ENCODE peak calls at places on chromosomes 16 and 17, in six cellular contexts. F, Z, J, H, O and K are unnamed samples.
A peak's percentile ranks its signal among the peaks of the same experiment; 100 is the strongest.

GRCh38 chr17:79916991-79917901 is 78.0 kb upstream of the CBX4 start:
- DNase-seq in O (no peak), J (no peak), Z (no peak), F (no peak), H (no peak), K (no peak)

GRCh38 chr17:75645501-75645888 is 12.3 kb downstream of the SMIM5 start:
- DNase-seq in F (peak; percentile 37), Z (no peak), J (no peak), O (no peak), H (no peak), K (peak; percentile 98)

GRCh38 chr17:36602924-36603384 is 1.6 kb downstream of the MRM1 start:
- DNase-seq in O (peak; percentile 69), Z (peak; percentile 73), F (peak; percentile 68), H (peak; percentile 46), J (peak; percentile 47), K (no peak)

GRCh38 chr17:40553694-40554534 is 11.4 kb downstream of the CCR7 start:
- DNase-seq in H (no peak), F (peak; percentile 89), Z (peak; percentile 40), J (peak; percentile 72), O (peak; percentile 43), K (no peak)

GRCh38 chr16:66800856-66801255 is 528 bp downstream of the TERB1 start:
- DNase-seq in O (no peak), J (no peak), F (no peak), Z (no peak), H (no peak), K (no peak)

GRCh38 chr17:5769936-5770335 is 185.6 kb upstream of the NLRP1 start:
- DNase-seq in O (no peak), Z (peak; percentile 7), H (no peak), J (no peak), F (no peak), K (no peak)

GRCh38 chr17:50909765-50910661 is 43.9 kb upstream of the TOB1 start:
- DNase-seq in F (no peak), O (no peak), H (peak; percentile 72), J (no peak), Z (no peak), K (no peak)

GRCh38 chr17:33858121-33858520 is 397.0 kb upstream of the CCL2 start:
- DNase-seq in F (no peak), Z (no peak), J (no peak), O (no peak), H (no peak), K (no peak)

GRCh38 chr16:89861648-89862047 is 11.7 kb upstream of the TCF25 start:
- DNase-seq in J (no peak), Z (no peak), O (no peak), H (no peak), F (no peak), K (no peak)

GRCh38 chr17:50205931-50206505 is 4.6 kb upstream of the COL1A1 start:
- DNase-seq in F (peak; percentile 60), H (no peak), O (no peak), Z (no peak), J (no peak), K (no peak)

GRCh38 chr16:86016201-86016965 is 117.4 kb downstream of the IRF8 start:
- DNase-seq in O (peak; percentile 70), Z (peak; percentile 73), F (peak; percentile 72), H (peak; percentile 16), J (peak; percentile 46), K (no peak)

GRCh38 chr17:72099919-72100318 is 20.9 kb upstream of the SOX9 start:
- DNase-seq in H (no peak), O (peak; percentile 90), Z (peak; percentile 33), J (no peak), F (no peak), K (no peak)

GRCh38 chr17:51000835-51001638 is 119.6 kb downstream of the SPAG9 start:
- DNase-seq in H (no peak), J (peak; percentile 47), F (no peak), Z (peak; percentile 87), O (peak; percentile 78), K (peak; percentile 40)

GRCh38 chr17:43719578-43719977 is 39.0 kb downstream of the SOST start:
- DNase-seq in O (no peak), Z (no peak), F (no peak), H (no peak), J (no peak), K (no peak)

GRCh38 chr16:67968440-67969285 is at the start of gene SLC12A4:
- DNase-seq in F (peak; percentile 94), H (peak; percentile 79), J (peak; percentile 91), Z (peak; percentile 72), O (peak; percentile 65), K (peak; percentile 63)
- TF ChIP-seq CTCF in F (no peak), H (no peak), J (no peak), Z (no peak), O (no peak), K (no peak)

GRCh38 chr16:1334739-1335138 is 1.3 kb downstream of the BAIAP3 start:
- DNase-seq in H (no peak), Z (no peak), F (no peak), J (no peak), O (no peak), K (no peak)
- H3K27me3 ChIP-seq in H (peaks cover 37% of the 10 kb centered on the region), Z (peaks cover 36% of the 10 kb centered on the region), F (peaks cover 33% of the 10 kb centered on the region), J (peaks cover 26% of the 10 kb centered on the region), O (peaks cover 55% of the 10 kb centered on the region), K (peaks cover 63% of the 10 kb centered on the region)

DNA sequence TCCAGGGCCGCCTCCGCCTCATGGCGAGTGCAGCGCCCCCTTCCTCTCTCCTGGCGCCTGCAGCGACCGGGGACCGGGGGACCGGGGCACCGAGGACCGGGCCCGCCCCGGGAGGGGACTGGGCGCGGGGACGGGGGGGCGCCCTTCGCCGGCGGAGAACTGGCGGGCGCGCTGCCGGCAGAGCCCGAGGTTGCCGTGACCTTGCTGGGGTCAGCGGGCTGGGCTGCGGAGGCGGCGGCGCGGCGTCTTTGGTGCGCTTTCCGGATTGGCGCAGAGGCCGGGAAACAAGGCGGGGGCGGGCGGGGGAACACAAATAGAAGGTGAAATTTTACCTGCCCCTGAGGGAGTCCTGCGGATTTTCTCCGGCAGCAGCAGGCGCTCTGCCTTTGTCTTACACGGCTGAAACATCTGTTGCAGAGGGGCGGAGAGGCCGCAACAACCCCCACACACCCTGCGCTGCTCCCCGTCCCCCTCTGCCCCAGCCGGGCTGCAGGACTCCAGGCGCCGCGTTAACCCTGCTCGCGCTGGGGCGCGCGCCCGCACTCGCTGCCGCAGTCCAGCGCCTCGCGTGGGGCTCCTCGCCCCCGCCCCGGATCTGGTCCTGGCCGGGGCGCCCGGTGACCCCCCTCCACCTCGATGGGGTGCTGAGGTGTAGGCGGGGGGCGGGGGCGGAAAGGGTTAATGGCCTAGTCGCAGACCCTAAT is 53.5 kb downstream of the SREBF1 start:
- DNase-seq in Z (peak; percentile 21), F (no peak), H (peak; percentile 36), O (no peak), J (peak; percentile 86), K (peak; percentile 45)
- H3K4me1 ChIP-seq in Z (peaks cover 19% of the 10 kb centered on the region), F (peaks cover 2% of the 10 kb centered on the region), H (peaks cover 30% of the 10 kb centered on the region), O (peaks cover 42% of the 10 kb centered on the region), J (peaks cover 67% of the 10 kb centered on the region), K (peaks cover 17% of the 10 kb centered on the region)

DNA sequence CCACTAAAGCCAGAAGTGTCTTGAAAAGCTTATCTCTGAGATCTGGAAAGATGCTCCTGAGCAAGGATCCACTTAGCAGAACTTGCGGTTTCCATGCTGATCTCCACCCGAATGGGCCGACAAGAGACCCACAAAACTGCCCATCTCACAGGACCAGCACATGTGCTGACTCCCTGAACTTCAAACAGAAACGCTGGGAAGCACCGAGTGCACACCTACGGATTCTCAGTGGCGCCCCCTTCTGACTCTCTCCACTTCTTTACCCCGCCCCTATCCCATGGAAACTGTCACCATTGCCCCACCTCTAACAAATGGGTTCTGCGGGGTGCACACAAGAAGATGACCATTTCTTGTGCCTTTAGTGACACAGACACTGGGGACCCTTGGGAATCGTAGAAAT is 21.4 kb downstream of the CDRT4 start:
- DNase-seq in Z (no peak), J (no peak), H (no peak), F (peak; percentile 37), O (no peak), K (no peak)
- TF ChIP-seq CTCF in Z (no peak), J (no peak), H (no peak), F (no peak), O (peak; percentile 2), K (peak; percentile 21)

DNA sequence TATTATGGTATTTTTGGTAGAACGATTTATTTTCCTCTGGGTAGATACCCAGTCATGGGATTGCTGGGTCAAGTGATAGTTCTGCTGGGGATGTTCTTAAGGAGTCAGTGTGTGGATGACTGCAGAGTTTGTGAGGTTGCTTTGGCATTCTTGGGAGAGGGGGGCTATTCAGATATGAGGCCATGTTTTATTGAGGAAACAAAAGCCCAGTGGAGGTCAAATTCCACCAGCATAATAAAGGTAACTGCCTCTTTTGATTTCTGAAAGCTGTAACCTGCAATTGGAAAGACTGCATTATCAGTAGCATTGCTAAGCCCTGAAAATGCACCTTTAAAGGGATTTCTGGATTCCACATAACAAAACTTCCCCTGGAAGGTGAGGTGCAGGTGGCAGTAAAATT is 43.7 kb upstream of the HNF1B start:
- DNase-seq in H (no peak), J (no peak), Z (no peak), F (no peak), O (no peak), K (no peak)
- H3K27me3 ChIP-seq in H (no peaks in the 10 kb centered on the region), J (peaks cover 26% of the 10 kb centered on the region), Z (peaks cover 11% of the 10 kb centered on the region), F (no peaks in the 10 kb centered on the region), O (no peaks in the 10 kb centered on the region), K (peaks cover 50% of the 10 kb centered on the region)

GRCh38 chr17:55093358-55093757 is 124.8 kb downstream of the STXBP4 start:
- DNase-seq in O (no peak), F (no peak), Z (no peak), J (no peak), H (no peak), K (no peak)
- H3K4me1 ChIP-seq in O (peaks cover 4% of the 10 kb centered on the region), F (no peaks in the 10 kb centered on the region), Z (no peaks in the 10 kb centered on the region), J (no peaks in the 10 kb centered on the region), H (no peaks in the 10 kb centered on the region), K (no peaks in the 10 kb centered on the region)

GRCh38 chr17:7563115-7563869 is 1.6 kb downstream of the SENP3 start:
- DNase-seq in F (no peak), H (no peak), O (no peak), J (no peak), Z (no peak), K (no peak)

GRCh38 chr17:7560172-7561027 is 1.3 kb upstream of the SENP3 start:
- DNase-seq in Z (peak; percentile 50), J (peak; percentile 63), O (peak; percentile 49), H (peak; percentile 34), F (peak; percentile 86), K (peak; percentile 57)

GRCh38 chr17:7562208-7562605 is 488 bp downstream of the SENP3 start:
- DNase-seq in Z (no peak), O (no peak), J (no peak), F (no peak), H (no peak), K (no peak)

GRCh38 chr17:7561028-7561575 is 617 bp upstream of the SENP3 start:
- DNase-seq in Z (peak; percentile 77), O (peak; percentile 76), F (peak; percentile 98), J (peak; percentile 92), H (peak; percentile 72), K (peak; percentile 78)

DNA sequence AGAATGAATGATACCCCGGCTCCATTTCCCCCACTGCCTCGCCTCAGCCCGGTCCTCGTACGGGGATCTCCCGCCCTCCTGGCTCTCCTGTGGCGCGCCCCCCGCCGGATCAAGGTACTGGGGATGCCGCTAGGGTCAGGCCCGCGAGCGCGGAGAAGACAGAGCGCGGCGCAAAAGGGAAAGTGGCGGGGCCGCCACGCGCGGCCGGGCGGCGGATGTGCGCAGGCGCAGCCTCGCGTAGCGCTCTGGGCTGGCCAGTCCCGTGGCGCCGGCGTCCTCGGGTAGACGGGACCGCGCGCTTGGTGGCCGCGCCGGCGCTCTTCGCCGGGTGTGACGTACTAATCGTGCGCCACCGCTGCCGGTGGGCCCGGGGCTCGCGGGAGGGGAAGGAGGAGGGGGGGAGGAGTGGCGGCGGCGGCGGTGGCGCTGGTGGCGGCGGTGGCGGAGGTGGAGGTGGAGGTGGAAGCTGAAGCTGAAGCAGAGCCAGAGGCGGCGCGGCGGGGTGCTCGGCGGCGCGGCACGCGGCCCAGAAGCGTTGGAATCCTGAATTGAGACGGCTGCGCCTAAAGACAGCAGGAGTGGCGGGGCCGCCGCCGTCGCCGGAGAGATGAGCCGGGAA is at the start of gene SENP3:
- DNase-seq in F (peak; percentile 96), H (peak; percentile 87), O (peak; percentile 88), J (peak; percentile 90), Z (peak; percentile 91), K (peak; percentile 69)
- TF ChIP-seq CTCF in F (no peak), H (no peak), O (no peak), J (no peak), Z (no peak), K (no peak)